ENCODE peak calls at places on chromosome 11, in eight cellular contexts. T, I, O, V, P, J, U and Q are unnamed samples.

GRCh38 chr11:12560362-12560761 is 113.9 kb upstream of the TEAD1 start:
- DNase-seq in V (no peak), J (no peak), U (no peak), I (no peak), O (no peak), P (no peak), T (no peak), Q (no peak)

GRCh38 chr11:102534261-102534872 is 3.8 kb upstream of the MMP7 start:
- DNase-seq in P (no peak), V (no peak), I (no peak), O (no peak), J (no peak), U (no peak), T (no peak), Q (no peak)

GRCh38 chr11:34643846-34644245 is 23.0 kb downstream of the EHF start:
- DNase-seq in U (no peak), I (no peak), T (no peak), O (no peak), P (no peak), J (no peak), V (no peak), Q (no peak)

GRCh38 chr11:11263238-11264030 is 89.6 kb downstream of the CSNK2A3 start:
- DNase-seq in P (peak; percentile 4), T (no peak), J (peak; percentile 43), I (no peak), U (no peak), O (no peak), V (peak; percentile 46), Q (no peak)

GRCh38 chr11:60950933-60951610 is 904 bp downstream of the SLC15A3 start:
- DNase-seq in I (no peak), P (no peak), U (no peak), O (no peak), V (no peak), J (no peak), T (no peak), Q (no peak)

GRCh38 chr11:133619973-133620372 is 87.7 kb upstream of the OPCML start:
- DNase-seq in O (no peak), V (peak; percentile 29), U (no peak), P (no peak), I (no peak), J (no peak), T (no peak), Q (no peak)

GRCh38 chr11:69832561-69833413 is 13.6 kb upstream of the FGF3 start:
- DNase-seq in J (no peak), O (no peak), V (peak; percentile 26), I (no peak), T (no peak), U (no peak), P (no peak), Q (no peak)

GRCh38 chr11:2668876-2669275 is 30.9 kb downstream of the KCNQ1OT1 start:
- DNase-seq in O (no peak), I (no peak), T (no peak), V (no peak), P (no peak), J (no peak), U (no peak), Q (no peak)

GRCh38 chr11:11334607-11335006 is 18.4 kb downstream of the CSNK2A3 start:
- DNase-seq in O (no peak), I (no peak), V (no peak), U (no peak), T (no peak), J (no peak), P (no peak), Q (no peak)

GRCh38 chr11:72641900-72642814 is 32.1 kb downstream of the PDE2A start:
- DNase-seq in P (no peak), I (peak; percentile 69), U (no peak), J (peak; percentile 21), T (no peak), V (peak; percentile 91), O (no peak), Q (no peak)

GRCh38 chr11:117837791-117838190 is 13.2 kb upstream of the FXYD2 start:
- DNase-seq in V (no peak), O (no peak), I (no peak), U (no peak), T (peak; percentile 16), J (no peak), P (no peak), Q (no peak)

GRCh38 chr11:62444271-62444833 is 25.5 kb downstream of the SCGB1A1 start:
- DNase-seq in U (no peak), J (no peak), V (peak; percentile 92), O (peak; percentile 91), P (peak; percentile 57), T (peak; percentile 71), I (no peak), Q (no peak)

GRCh38 chr11:118856314-118856713 is 27.4 kb upstream of the CXCR5 start:
- DNase-seq in T (no peak), V (no peak), I (no peak), P (no peak), U (no peak), J (no peak), O (no peak), Q (no peak)

GRCh38 chr11:69040581-69041260 is 8.0 kb upstream of the TPCN2 start:
- DNase-seq in P (peak; percentile 57), J (no peak), U (peak; percentile 55), I (no peak), V (no peak), O (peak; percentile 88), T (no peak), Q (no peak)

GRCh38 chr11:19520681-19521080 is 192.0 kb upstream of the NAV2 start:
- DNase-seq in T (no peak), I (no peak), U (no peak), V (no peak), P (no peak), J (no peak), O (no peak), Q (no peak)

GRCh38 chr11:19185036-19185435 is 16.7 kb downstream of the CSRP3 start:
- DNase-seq in T (no peak), I (no peak), U (no peak), P (no peak), O (no peak), V (no peak), J (no peak), Q (no peak)

GRCh38 chr11:72626637-72626936 is 47.6 kb downstream of the PDE2A start:
- DNase-seq in V (no peak), T (no peak), P (no peak), I (no peak), U (no peak), J (no peak), O (no peak), Q (no peak)

GRCh38 chr11:132050081-132050480 is 679.7 kb downstream of the NTM start:
- DNase-seq in O (no peak), V (no peak), T (no peak), U (no peak), P (no peak), I (no peak), J (no peak), Q (no peak)

GRCh38 chr11:126871792-126872191 is 128.8 kb downstream of the KIRREL3 start:
- DNase-seq in O (no peak), V (no peak), P (no peak), J (no peak), I (peak; percentile 2), U (no peak), T (no peak), Q (no peak)

GRCh38 chr11:126878892-126879291 is 121.7 kb downstream of the KIRREL3 start:
- DNase-seq in J (no peak), T (no peak), I (no peak), O (no peak), U (no peak), P (no peak), V (no peak), Q (no peak)

GRCh38 chr11:126879516-126879915 is 121.1 kb downstream of the KIRREL3 start:
- DNase-seq in O (peak; percentile 14), U (no peak), J (no peak), V (no peak), P (no peak), I (no peak), T (no peak), Q (no peak)

GRCh38 chr11:126874276-126874675 is 126.3 kb downstream of the KIRREL3 start:
- DNase-seq in J (no peak), U (no peak), T (no peak), I (no peak), V (no peak), P (no peak), O (no peak), Q (no peak)

GRCh38 chr11:126874831-126875230 is 125.7 kb downstream of the KIRREL3 start:
- DNase-seq in V (no peak), U (no peak), O (no peak), P (no peak), I (no peak), T (no peak), J (no peak), Q (no peak)
- TF ChIP-seq CTCF in V (peak; percentile 27), U (peak; percentile 2), O (no peak), P (peak; percentile 53), I (peak; percentile 12), T (no peak), J (no peak), Q (no peak)

DNA sequence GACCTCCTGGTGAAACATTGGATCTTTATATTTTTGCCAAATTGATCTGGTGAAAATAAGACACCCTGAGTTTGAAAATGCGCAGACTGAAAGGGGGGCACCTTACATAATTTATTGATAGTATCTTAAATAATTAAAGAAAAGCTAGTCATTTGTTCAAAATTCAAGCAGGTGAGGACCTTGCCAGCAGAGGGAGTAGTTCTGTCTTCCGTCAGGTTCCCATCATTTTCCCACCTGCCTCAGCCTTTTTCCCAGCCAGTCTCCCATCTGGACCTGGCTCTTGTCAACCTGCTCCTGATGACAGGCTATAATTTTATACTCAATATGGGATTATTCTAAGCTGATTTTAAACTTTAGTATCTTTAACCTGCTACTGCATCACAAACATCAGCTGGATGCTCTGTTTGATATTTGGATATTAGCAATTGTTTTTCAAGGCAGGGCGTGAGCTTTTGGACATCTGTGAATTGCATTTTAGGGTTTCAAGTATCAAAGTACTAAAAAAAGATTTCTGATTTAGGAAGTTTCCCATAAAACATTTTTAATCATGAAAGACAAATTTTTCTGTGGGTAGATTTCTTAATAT is 132.0 kb downstream of the ELP4 start:
- DNase-seq in T (no peak), V (peak; percentile 5), P (no peak), O (peak; percentile 51), J (peak; percentile 61), I (peak; percentile 1), U (no peak), Q (no peak)
- TF ChIP-seq CTCF in T (peak; percentile 45), V (peak; percentile 75), P (peak; percentile 82), O (peak; percentile 66), J (peak; percentile 76), I (peak; percentile 80), U (peak; percentile 53), Q (peak; percentile 48)

GRCh38 chr11:58905716-58906547 is 33.4 kb upstream of the GLYATL1 start:
- DNase-seq in U (peak; percentile 71), O (peak; percentile 94), T (no peak), I (peak; percentile 48), P (peak; percentile 89), J (peak; percentile 91), V (peak; percentile 89), Q (peak; percentile 41)
- TF ChIP-seq CTCF in U (peak; percentile 60), O (peak; percentile 70), T (peak; percentile 18), I (no peak), P (peak; percentile 79), J (peak; percentile 53), V (peak; percentile 68), Q (peak; percentile 54)

DNA sequence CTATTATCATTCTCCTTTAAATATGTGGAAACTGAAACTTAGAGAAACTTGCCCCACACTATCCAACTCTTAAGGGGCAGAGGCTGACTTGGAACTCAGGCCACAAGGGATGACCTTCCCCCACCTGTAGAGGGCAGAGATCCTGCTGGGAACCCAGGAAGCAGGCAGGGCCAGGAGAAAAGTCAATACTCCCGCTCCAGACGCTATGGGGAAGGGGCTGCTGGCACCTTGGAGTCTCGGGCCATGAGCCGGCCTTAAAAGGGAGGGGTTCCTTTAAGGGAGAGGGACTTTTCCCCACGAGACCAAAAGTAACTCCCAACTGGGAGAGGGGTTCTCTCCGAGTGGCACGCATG is 620 bp upstream of the ANO5 start:
- DNase-seq in U (no peak), J (no peak), V (peak; percentile 52), O (no peak), T (no peak), I (peak; percentile 66), P (no peak), Q (no peak)
- TF ChIP-seq CTCF in U (no peak), J (no peak), V (peak; percentile 36), O (no peak), T (no peak), I (peak; percentile 51), P (no peak), Q (no peak)